ENCODE peak calls at places on chromosomes 2 and 18, in five cellular contexts. G is kidney tubule cell; L is NCI-H2171; V is stimulated activated CD4-positive, alpha-beta T cell treated with anti-CD3 and anti-CD28 coated beads, Interleukin-12 subunit alpha, Interleukin-12 subunit beta, amount 100 ng/mL, for 48 hours; M is CD4-positive, alpha-beta T cell. J is an unnamed sample.

GRCh38 chr2:127176371-127177311 is 43.5 kb downstream of the CYP27C1 start:
- DNase-seq in L (no peak), V (no peak), M (no peak), G (peak), J (no peak)

GRCh38 chr2:73113634-73113958 is 848 bp upstream of the RAB11FIP5 start:
- DNase-seq in G (no peak), L (no peak), V (no peak), M (no peak), J (no peak)

GRCh38 chr18:55501594-55502345 is 86.2 kb downstream of the TCF4 start:
- DNase-seq in G (peak), L (no peak), M (no peak), V (no peak), J (no peak)

GRCh38 chr2:66462196-66462825 is 27.4 kb downstream of the MEIS1 start:
- DNase-seq in V (no peak), L (no peak), M (no peak), G (no peak), J (peak)

GRCh38 chr2:241860184-241861078 is 1.7 kb upstream of the PDCD1 start:
- DNase-seq in G (no peak), M (no peak), V (no peak), L (no peak), J (no peak)

GRCh38 chr2:52386433-52386832 is 1354.5 kb upstream of the NRXN1 start:
- DNase-seq in M (no peak), V (no peak), L (peak), G (no peak), J (no peak)

GRCh38 chr2:128306081-128306930 is 12.4 kb downstream of the HS6ST1 start:
- DNase-seq in G (peak), M (no peak), L (peak), V (no peak), J (peak)

GRCh38 chr2:191746809-191747208 is 68.9 kb downstream of the NABP1 start:
- DNase-seq in G (no peak), M (no peak), L (no peak), V (no peak), J (no peak)

GRCh38 chr2:9335322-9335754 is 88.0 kb downstream of the ITGB1BP1 start:
- DNase-seq in L (peak), V (no peak), G (no peak), M (no peak), J (no peak)

GRCh38 chr18:64275593-64276309 is 126.9 kb upstream of the LINC00305 start:
- DNase-seq in M (no peak), L (no peak), G (no peak), V (no peak), J (no peak)

GRCh38 chr2:204172074-204172600 is 235.6 kb downstream of the ICOS start:
- DNase-seq in V (no peak), L (no peak), G (no peak), M (no peak), J (no peak)

GRCh38 chr2:38417745-38418689 is 40.9 kb upstream of the ATL2 start:
- DNase-seq in V (no peak), M (no peak), G (peak), L (no peak), J (no peak)

GRCh38 chr2:120440521-120441350 is 94.8 kb downstream of the INHBB start:
- DNase-seq in L (no peak), G (no peak), M (no peak), V (no peak), J (no peak)

GRCh38 chr2:196086517-196087368 is 18.1 kb upstream of the DNAH7 start:
- DNase-seq in V (no peak), L (no peak), M (no peak), G (no peak), J (no peak)

GRCh38 chr18:9628984-9629383 is 14.6 kb upstream of the PPP4R1 start:
- DNase-seq in M (no peak), V (no peak), L (no peak), G (no peak), J (no peak)

GRCh38 chr2:74399785-74400184 is 19.7 kb upstream of the DCTN1 start:
- DNase-seq in V (no peak), G (peak), M (no peak), L (no peak), J (no peak)

J was measured in NCI-H1930.